ENCODE peak calls at places on chromosomes 3 and 15, in four cellular contexts. P is coronary artery, V is AG09309, F is OCI-LY7. G is an unnamed sample.

GRCh38 chr15:47908950-47909670 is 191.8 kb downstream of the SEMA6D start:
- DNase-seq in P (no peak), V (no peak), F (no peak), G (no peak)

GRCh38 chr15:45594835-45595530 is 7.8 kb downstream of the BLOC1S6 start:
- DNase-seq in F (no peak), V (no peak), P (no peak), G (no peak)

GRCh38 chr3:42608586-42608985 is 8.1 kb downstream of the NKTR start:
- DNase-seq in V (no peak), F (no peak), P (no peak), G (peak; percentile 34)

GRCh38 chr15:51202783-51203182 is 108.1 kb upstream of the TNFAIP8L3 start:
- DNase-seq in F (no peak), V (no peak), P (no peak), G (no peak)

GRCh38 chr3:53680026-53680425 is 166.2 kb downstream of the CHDH start:
- DNase-seq in F (no peak), V (no peak), P (no peak), G (peak; percentile 1)

GRCh38 chr3:20056727-20057611 is 16.7 kb downstream of the KAT2B start:
- DNase-seq in F (no peak), V (no peak), P (no peak), G (peak; percentile 52)

GRCh38 chr3:53030864-53031445 is 14.9 kb downstream of the SFMBT1 start:
- DNase-seq in V (no peak), P (no peak), F (no peak), G (no peak)

GRCh38 chr3:71397046-71397445 is 186.5 kb downstream of the FOXP1 start:
- DNase-seq in P (no peak), F (peak; percentile 42), V (no peak), G (peak; percentile 39)

GRCh38 chr3:144351968-144352367 is 380.3 kb downstream of the DIPK2A start:
- DNase-seq in V (no peak), F (no peak), P (no peak), G (no peak)

GRCh38 chr3:141266797-141267555 is 35.4 kb downstream of the PXYLP1 start:
- DNase-seq in F (peak; percentile 39), P (peak; percentile 38), V (no peak), G (no peak)

GRCh38 chr3:99532246-99532645 is 106.1 kb upstream of the COL8A1 start:
- DNase-seq in F (peak; percentile 24), P (no peak), V (peak; percentile 62), G (peak; percentile 80)

GRCh38 chr15:75452364-75452967 is 976 bp upstream of the SIN3A start:
- DNase-seq in P (peak; percentile 92), F (peak; percentile 89), V (no peak), G (peak; percentile 86)

GRCh38 chr15:68818088-68818670 is 2.5 kb downstream of the ANP32A start:
- DNase-seq in V (no peak), P (no peak), F (peak; percentile 79), G (peak; percentile 73)

GRCh38 chr3:61371123-61371522 is 119.9 kb upstream of the FHIT start:
- DNase-seq in F (peak; percentile 14), P (no peak), V (no peak), G (peak; percentile 5)

GRCh38 chr3:47016934-47017435 is 37.5 kb downstream of the NBEAL2 start:
- DNase-seq in P (no peak), V (peak; percentile 29), F (peak; percentile 83), G (peak; percentile 88)

GRCh38 chr3:13673207-13673606 is 124.3 kb downstream of the FBLN2 start:
- DNase-seq in F (no peak), V (no peak), P (no peak), G (no peak)

GRCh38 chr15:86183765-86184491 is 104.3 kb downstream of the AGBL1 start:
- DNase-seq in V (no peak), P (no peak), F (no peak), G (no peak)

GRCh38 chr3:179309225-179310109 is 13.4 kb upstream of the ZNF639 start:
- DNase-seq in V (no peak), F (no peak), P (no peak), G (no peak)

GRCh38 chr3:98770261-98771039 is 7.3 kb downstream of the ST3GAL6 start:
- DNase-seq in V (no peak), P (no peak), F (no peak), G (no peak)

GRCh38 chr15:42392309-42393024 is 33.2 kb downstream of the CAPN3 start:
- DNase-seq in V (no peak), F (no peak), P (no peak), G (no peak)

GRCh38 chr3:183591881-183592521 is 36.5 kb upstream of the KLHL6 start:
- DNase-seq in P (no peak), V (no peak), F (peak; percentile 95), G (no peak)

GRCh38 chr3:132034486-132035464 is at the start of gene CPNE4:
- DNase-seq in V (no peak), F (peak; percentile 67), P (no peak), G (peak; percentile 84)

GRCh38 chr3:35648347-35648746 is 9.0 kb downstream of the ARPP21 start:
- DNase-seq in P (no peak), V (no peak), F (no peak), G (peak; percentile 71)

GRCh38 chr3:25009665-25010064 is 418.4 kb upstream of the RARB start:
- DNase-seq in F (no peak), P (no peak), V (no peak), G (no peak)

GRCh38 chr15:49190586-49190985 is 20.5 kb downstream of the GALK2 start:
- DNase-seq in P (no peak), F (no peak), V (no peak), G (no peak)

GRCh38 chr3:127427666-127428065 is 139.8 kb upstream of the PRR20G start:
- DNase-seq in F (no peak), V (no peak), P (no peak), G (no peak)

GRCh38 chr3:66468016-66468735 is 32.6 kb downstream of the LRIG1 start:
- DNase-seq in F (no peak), V (peak; percentile 46), P (no peak), G (peak; percentile 50)

GRCh38 chr15:80776420-80777045 is 2.6 kb upstream of the CEMIP start:
- DNase-seq in V (no peak), P (no peak), F (peak; percentile 51), G (peak; percentile 83)

GRCh38 chr3:58585994-58586393 is 8.8 kb upstream of the FAM107A start:
- DNase-seq in P (no peak), V (no peak), F (no peak), G (no peak)

GRCh38 chr15:70269991-70270751 is 172.5 kb upstream of the TLE3 start:
- DNase-seq in V (no peak), F (no peak), P (no peak), G (peak; percentile 12)

GRCh38 chr3:163043074-163043473 is 1546.5 kb downstream of the OTOL1 start:
- DNase-seq in P (no peak), V (no peak), F (no peak), G (no peak)

GRCh38 chr15:31306426-31307269 is 20.0 kb upstream of the KLF13 start:
- DNase-seq in F (peak; percentile 87), P (no peak), V (no peak), G (peak; percentile 38)

GRCh38 chr15:86135030-86135429 is 55.4 kb downstream of the AGBL1 start:
- DNase-seq in F (no peak), V (no peak), P (no peak), G (no peak)

GRCh38 chr15:70100495-70101331 is 3.0 kb upstream of the TLE3 start:
- DNase-seq in F (peak; percentile 68), V (no peak), P (peak; percentile 82), G (peak; percentile 39)

GRCh38 chr3:4306091-4306490 is 2.9 kb downstream of the SETMAR start:
- DNase-seq in F (no peak), V (no peak), P (no peak), G (no peak)

GRCh38 chr3:99878005-99878404 is 60.3 kb downstream of the CMSS1 start:
- DNase-seq in P (no peak), F (no peak), V (no peak), G (peak; percentile 83)

GRCh38 chr3:132418916-132419315 is 1.6 kb downstream of the DNAJC13 start:
- DNase-seq in V (no peak), F (no peak), P (no peak), G (peak; percentile 12)

GRCh38 chr3:129794319-129795201 is 99.0 kb downstream of the TMCC1 start:
- DNase-seq in V (no peak), F (peak; percentile 29), P (no peak), G (peak; percentile 50)

GRCh38 chr3:169787791-169788190 is 14.6 kb downstream of the MYNN start:
- DNase-seq in V (no peak), F (no peak), P (no peak), G (no peak)

GRCh38 chr3:169790687-169791429 is 17.7 kb downstream of the MYNN start:
- DNase-seq in P (no peak), V (no peak), F (no peak), G (peak; percentile 18)

GRCh38 chr3:169792359-169792758 is 19.2 kb downstream of the MYNN start:
- DNase-seq in V (no peak), P (no peak), F (no peak), G (no peak)

GRCh38 chr3:169781209-169781855 is 8.1 kb downstream of the MYNN start:
- DNase-seq in F (no peak), P (no peak), V (no peak), G (no peak)

GRCh38 chr3:169787120-169787519 is 13.9 kb downstream of the MYNN start:
- DNase-seq in F (no peak), P (no peak), V (no peak), G (no peak)
- TF ChIP-seq CTCF in F (no peak), P (no peak), V (no peak), G (no peak)

DNA sequence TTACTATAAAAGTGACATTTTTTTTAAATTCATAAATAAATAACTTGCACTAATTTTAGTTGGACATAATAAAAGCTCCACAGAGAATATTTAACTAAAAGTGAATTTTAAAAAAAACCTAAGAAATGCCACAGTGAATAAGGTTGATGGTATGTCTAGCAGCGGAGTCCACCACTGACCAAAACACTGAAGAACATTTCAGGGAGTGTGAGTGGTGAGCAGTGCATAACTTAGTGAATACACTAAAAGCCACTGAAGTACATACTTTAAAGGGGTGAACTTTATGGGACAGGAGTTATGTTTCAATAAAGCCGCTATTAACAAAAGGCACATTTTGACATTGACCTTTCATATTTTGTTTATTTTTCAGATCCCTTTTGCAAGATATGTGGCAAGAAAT is 32.3 kb downstream of the SRP14 start:
- DNase-seq in F (no peak), P (no peak), V (peak; percentile 78), G (peak; percentile 86)
- H3K4me3 ChIP-seq in F (no peak overlapping the region), P (no peak overlapping the region), V (no peak overlapping the region), G (no peak overlapping the region)

DNA sequence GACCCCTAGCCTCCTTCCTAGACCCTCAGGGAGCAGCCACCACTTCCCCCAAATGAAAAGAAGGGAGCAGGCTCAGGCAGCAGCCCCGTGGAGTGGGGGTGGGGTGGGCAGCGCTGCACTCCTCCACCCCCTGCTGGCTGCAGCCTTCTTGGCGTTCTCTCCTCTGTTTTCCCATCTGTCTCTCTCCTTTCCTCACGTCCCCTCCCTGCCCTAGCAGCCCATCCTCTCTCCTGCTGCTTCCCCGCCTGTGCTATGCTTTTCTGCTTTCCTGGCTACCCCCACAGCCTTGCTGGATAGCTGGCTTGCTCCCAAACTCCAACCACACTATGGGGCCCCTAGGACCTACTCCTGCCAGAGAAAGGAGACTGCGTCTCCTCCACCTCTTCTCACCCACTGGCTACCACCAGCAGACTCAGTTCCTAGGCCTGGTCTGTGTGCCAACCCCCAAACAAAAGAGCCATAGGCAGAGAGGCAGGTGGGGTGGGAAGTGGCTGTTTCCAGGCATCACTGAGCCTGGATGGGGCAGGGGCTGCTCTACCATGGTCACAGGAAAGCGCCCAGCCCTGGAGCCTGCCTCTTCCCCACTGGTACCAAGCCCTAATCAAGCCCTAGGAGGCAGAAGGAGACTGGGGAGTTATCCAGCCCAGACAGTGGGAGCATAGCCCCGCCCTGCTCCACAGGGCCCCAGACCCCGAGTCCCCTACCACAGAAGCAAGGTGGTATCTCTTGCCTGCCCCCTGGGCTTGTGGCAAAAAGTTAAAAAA is 3.4 kb upstream of the DISP2 start:
- DNase-seq in P (no peak), F (peak; percentile 31), V (no peak), G (peak; percentile 76)
- TF ChIP-seq CTCF in P (no peak), F (peak; percentile 60), V (peak; percentile 66), G (peak; percentile 61)

GRCh38 chr3:185732782-185733181 is 92.1 kb downstream of the IGF2BP2 start:
- DNase-seq in F (no peak), P (no peak), V (no peak), G (peak; percentile 79)
- H3K4me3 ChIP-seq in F (no peak overlapping the region), P (no peak overlapping the region), V (no peak overlapping the region), G (no peak overlapping the region)